ENCODE peak calls at places on chromosomes 16 and 17, in ten cellular contexts. One of them, this sample, is unnamed.

GRCh38 chr16:27244363-27244755 is 24.2 kb downstream of the NSMCE1 start:
- DNase-seq in suprapubic skin: no peak
- DNase-seq in transverse colon: no peak
- DNase-seq in left lung: no peak
- DNase-seq in GM23248: no peak
- DNase-seq in lung: no peak
- DNase-seq in aorta: no peak
- DNase-seq in fibroblast of lung: no peak
- DNase-seq in heart right ventricle: no peak
- DNase-seq in heart left ventricle: no peak
- DNase-seq in this sample: peak; percentile 62

GRCh38 chr16:84175351-84176081 is 11.3 kb downstream of the TAF1C start:
- DNase-seq in lung: peak; percentile 43
- DNase-seq in transverse colon: peak; percentile 58
- DNase-seq in left lung: no peak
- DNase-seq in heart right ventricle: no peak
- DNase-seq in GM23248: peak; percentile 67
- DNase-seq in heart left ventricle: peak; percentile 57
- DNase-seq in fibroblast of lung: peak; percentile 43
- DNase-seq in suprapubic skin: no peak
- DNase-seq in aorta: no peak
- DNase-seq in this sample: no peak

GRCh38 chr16:54936086-54936978 is 5.7 kb downstream of the IRX5 start:
- DNase-seq in GM23248: peak; percentile 77
- DNase-seq in aorta: no peak
- DNase-seq in lung: no peak
- DNase-seq in suprapubic skin: peak; percentile 82
- DNase-seq in heart left ventricle: peak; percentile 40
- DNase-seq in left lung: peak; percentile 77
- DNase-seq in heart right ventricle: peak; percentile 35
- DNase-seq in transverse colon: no peak
- DNase-seq in fibroblast of lung: peak; percentile 77
- DNase-seq in this sample: peak; percentile 70

GRCh38 chr16:30989469-30990047 is 4.6 kb downstream of the HSD3B7 start:
- DNase-seq in lung: no peak
- DNase-seq in GM23248: no peak
- DNase-seq in fibroblast of lung: no peak
- DNase-seq in suprapubic skin: no peak
- DNase-seq in heart right ventricle: no peak
- DNase-seq in transverse colon: no peak
- DNase-seq in heart left ventricle: no peak
- DNase-seq in aorta: no peak
- DNase-seq in left lung: no peak
- DNase-seq in this sample: no peak

GRCh38 chr16:68072038-68072695 is 13.0 kb upstream of the NFATC3 start:
- DNase-seq in heart left ventricle: no peak
- DNase-seq in left lung: no peak
- DNase-seq in transverse colon: peak; percentile 66
- DNase-seq in fibroblast of lung: no peak
- DNase-seq in suprapubic skin: no peak
- DNase-seq in heart right ventricle: no peak
- DNase-seq in GM23248: peak; percentile 84
- DNase-seq in lung: no peak
- DNase-seq in aorta: peak; percentile 48
- DNase-seq in this sample: no peak

GRCh38 chr16:66551362-66551761 is 1.0 kb upstream of the CKLF start:
- DNase-seq in lung: no peak
- DNase-seq in heart left ventricle: no peak
- DNase-seq in GM23248: peak; percentile 70
- DNase-seq in left lung: no peak
- DNase-seq in suprapubic skin: no peak
- DNase-seq in fibroblast of lung: peak; percentile 24
- DNase-seq in heart right ventricle: no peak
- DNase-seq in transverse colon: peak; percentile 60
- DNase-seq in aorta: no peak
- DNase-seq in this sample: no peak

GRCh38 chr17:22454070-22454999 is 762.0 kb downstream of the KCNJ18 start:
- DNase-seq in lung: peak; percentile 7
- DNase-seq in fibroblast of lung: no peak
- DNase-seq in aorta: no peak
- DNase-seq in left lung: peak; percentile 74
- DNase-seq in suprapubic skin: peak; percentile 77
- DNase-seq in heart left ventricle: no peak
- DNase-seq in transverse colon: no peak
- DNase-seq in heart right ventricle: no peak
- DNase-seq in GM23248: no peak
- DNase-seq in this sample: no peak

GRCh38 chr17:19295478-19296200 is 58.5 kb downstream of the EPN2 start:
- DNase-seq in transverse colon: no peak
- DNase-seq in GM23248: no peak
- DNase-seq in heart left ventricle: no peak
- DNase-seq in suprapubic skin: no peak
- DNase-seq in left lung: no peak
- DNase-seq in heart right ventricle: no peak
- DNase-seq in aorta: no peak
- DNase-seq in lung: no peak
- DNase-seq in fibroblast of lung: no peak
- DNase-seq in this sample: no peak

GRCh38 chr16:19173649-19174383 is 5.8 kb downstream of the SYT17 start:
- DNase-seq in lung: no peak
- DNase-seq in heart right ventricle: no peak
- DNase-seq in left lung: no peak
- DNase-seq in fibroblast of lung: no peak
- DNase-seq in aorta: no peak
- DNase-seq in GM23248: no peak
- DNase-seq in transverse colon: no peak
- DNase-seq in heart left ventricle: no peak
- DNase-seq in suprapubic skin: no peak
- DNase-seq in this sample: no peak

DNA sequence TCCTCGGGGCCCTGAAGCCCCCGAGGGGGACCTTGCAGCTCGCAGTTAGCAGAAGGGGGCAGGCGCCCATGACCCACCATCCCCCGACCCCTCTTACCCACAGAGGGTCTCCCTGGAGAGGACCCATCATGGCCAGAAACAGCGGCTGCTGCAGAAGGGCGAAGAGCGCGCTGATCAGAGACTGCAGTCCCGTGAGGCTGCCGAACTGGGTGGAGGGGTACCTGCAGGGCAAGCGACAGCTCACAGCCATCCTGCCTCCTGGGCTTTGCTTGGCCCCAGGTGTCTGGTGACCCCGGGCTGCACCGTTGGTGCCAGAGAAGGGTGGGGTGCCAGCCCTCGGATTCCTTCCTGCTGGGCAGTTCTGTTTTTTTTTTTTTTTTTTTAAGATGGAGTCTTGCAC is 13.9 kb upstream of the PITPNA start:
- DNase-seq in GM23248: no peak
- DNase-seq in heart left ventricle: no peak
- DNase-seq in aorta: no peak
- DNase-seq in lung: no peak
- DNase-seq in heart right ventricle: no peak
- DNase-seq in left lung: peak; percentile 83
- DNase-seq in transverse colon: no peak
- DNase-seq in suprapubic skin: no peak
- DNase-seq in fibroblast of lung: no peak
- DNase-seq in this sample: no peak
- H3K27ac ChIP-seq in GM23248: peak overlapping the region; percentile 81
- H3K27ac ChIP-seq in heart left ventricle: peak overlapping the region; percentile 85
- H3K27ac ChIP-seq in aorta: peak overlapping the region; percentile 14
- H3K27ac ChIP-seq in lung: peak overlapping the region; percentile 58
- H3K27ac ChIP-seq in heart right ventricle: no peak overlapping the region
- H3K27ac ChIP-seq in left lung: peak overlapping the region; percentile 98
- H3K27ac ChIP-seq in transverse colon: peak overlapping the region; percentile 82
- H3K27ac ChIP-seq in suprapubic skin: peak overlapping the region; percentile 87
- H3K27ac ChIP-seq in fibroblast of lung: no peak overlapping the region
- H3K27ac ChIP-seq in this sample: no peak overlapping the region

GRCh38 chr17:78885956-78886355 is 17.0 kb downstream of the CEP295NL start:
- DNase-seq in suprapubic skin: no peak
- DNase-seq in heart right ventricle: no peak
- DNase-seq in GM23248: no peak
- DNase-seq in lung: no peak
- DNase-seq in fibroblast of lung: no peak
- DNase-seq in aorta: no peak
- DNase-seq in transverse colon: peak; percentile 59
- DNase-seq in heart left ventricle: no peak
- DNase-seq in left lung: peak; percentile 38
- DNase-seq in this sample: no peak

GRCh38 chr17:78883090-78883532 is 19.9 kb downstream of the CEP295NL start:
- DNase-seq in transverse colon: peak; percentile 63
- DNase-seq in lung: peak; percentile 81
- DNase-seq in GM23248: peak; percentile 95
- DNase-seq in left lung: peak; percentile 93
- DNase-seq in aorta: peak; percentile 91
- DNase-seq in suprapubic skin: peak; percentile 93
- DNase-seq in fibroblast of lung: peak; percentile 81
- DNase-seq in heart right ventricle: peak; percentile 73
- DNase-seq in heart left ventricle: peak; percentile 87
- DNase-seq in this sample: peak; percentile 94

GRCh38 chr17:78884876-78885667 is 17.9 kb downstream of the CEP295NL start:
- DNase-seq in lung: no peak
- DNase-seq in GM23248: no peak
- DNase-seq in heart right ventricle: no peak
- DNase-seq in left lung: peak; percentile 68
- DNase-seq in heart left ventricle: no peak
- DNase-seq in aorta: no peak
- DNase-seq in fibroblast of lung: no peak
- DNase-seq in transverse colon: no peak
- DNase-seq in suprapubic skin: no peak
- DNase-seq in this sample: no peak

GRCh38 chr17:78883533-78884131 is 19.4 kb downstream of the CEP295NL start:
- DNase-seq in heart right ventricle: peak; percentile 77
- DNase-seq in fibroblast of lung: peak; percentile 95
- DNase-seq in heart left ventricle: peak; percentile 89
- DNase-seq in left lung: peak; percentile 90
- DNase-seq in lung: peak; percentile 63
- DNase-seq in transverse colon: peak; percentile 58
- DNase-seq in GM23248: peak; percentile 96
- DNase-seq in aorta: peak; percentile 90
- DNase-seq in suprapubic skin: peak; percentile 92
- DNase-seq in this sample: peak; percentile 95

GRCh38 chr17:78884148-78884870 is 18.7 kb downstream of the CEP295NL start:
- DNase-seq in GM23248: peak; percentile 55
- DNase-seq in transverse colon: no peak
- DNase-seq in fibroblast of lung: no peak
- DNase-seq in left lung: peak; percentile 77
- DNase-seq in heart right ventricle: no peak
- DNase-seq in aorta: no peak
- DNase-seq in heart left ventricle: peak; percentile 66
- DNase-seq in lung: no peak
- DNase-seq in suprapubic skin: no peak
- DNase-seq in this sample: peak; percentile 82
- H3K4me1 ChIP-seq in GM23248: peaks cover 40% of the 10 kb centered on the region
- H3K4me1 ChIP-seq in transverse colon: peaks cover 31% of the 10 kb centered on the region
- H3K4me1 ChIP-seq in fibroblast of lung: peaks cover 51% of the 10 kb centered on the region
- H3K4me1 ChIP-seq in left lung: peaks cover 97% of the 10 kb centered on the region
- H3K4me1 ChIP-seq in heart right ventricle: peaks cover 83% of the 10 kb centered on the region
- H3K4me1 ChIP-seq in aorta: no peaks in the 10 kb centered on the region
- H3K4me1 ChIP-seq in heart left ventricle: peaks cover 76% of the 10 kb centered on the region
- H3K4me1 ChIP-seq in lung: peaks cover 9% of the 10 kb centered on the region
- H3K4me1 ChIP-seq in suprapubic skin: peaks cover 68% of the 10 kb centered on the region
- H3K4me1 ChIP-seq in this sample: peaks cover 24% of the 10 kb centered on the region

DNA sequence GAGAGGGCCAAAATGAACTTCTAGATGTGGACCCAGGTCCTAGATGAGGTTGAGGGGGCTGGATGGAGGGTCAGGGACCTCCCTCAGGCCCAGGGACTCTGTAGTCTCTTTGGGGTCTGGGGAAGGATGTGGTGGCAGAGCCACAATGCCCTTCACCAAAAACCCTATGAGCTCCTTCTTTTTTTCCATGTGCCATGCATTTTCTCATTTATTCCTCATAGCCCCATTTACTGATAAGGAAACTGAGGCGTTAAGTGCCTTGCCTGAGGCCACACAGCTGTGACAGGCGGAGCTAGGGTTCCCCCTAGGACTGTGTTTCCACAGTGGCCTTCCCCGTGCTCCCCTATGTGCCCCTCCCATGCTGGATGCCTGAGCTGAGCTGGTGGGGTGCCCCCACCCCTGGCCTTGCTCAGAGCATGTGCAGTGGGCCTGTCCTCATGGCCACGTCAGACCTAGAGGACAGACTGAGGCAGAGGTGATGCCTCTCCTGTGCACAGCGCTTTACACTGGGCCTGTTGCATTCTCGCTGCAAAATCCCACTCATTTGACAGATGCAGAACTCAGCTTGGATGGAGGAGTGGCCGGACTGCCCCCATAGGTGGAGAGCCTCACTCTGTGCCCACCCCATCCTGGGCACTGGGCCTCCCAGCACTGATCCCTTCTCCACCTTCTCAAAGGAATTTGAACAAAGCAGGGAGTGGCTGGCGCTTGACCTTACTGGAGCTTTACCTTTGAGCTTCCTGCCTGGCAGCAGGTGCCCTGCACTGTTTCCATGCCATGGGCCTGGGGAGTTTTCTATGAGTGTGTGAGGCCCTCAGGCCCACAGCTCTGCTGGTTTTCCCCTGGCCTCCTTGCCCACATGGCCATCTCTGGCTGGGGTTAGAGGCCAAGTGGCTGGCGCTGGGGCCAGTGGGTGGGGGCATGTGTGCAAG is 2.5 kb downstream of the MAP2K3 start:
- DNase-seq in fibroblast of lung: no peak
- DNase-seq in left lung: peak; percentile 80
- DNase-seq in heart left ventricle: no peak
- DNase-seq in lung: peak; percentile 75
- DNase-seq in aorta: no peak
- DNase-seq in suprapubic skin: no peak
- DNase-seq in heart right ventricle: no peak
- DNase-seq in GM23248: no peak
- DNase-seq in transverse colon: peak; percentile 81
- DNase-seq in this sample: peak; percentile 80
- H3K4me3 ChIP-seq in fibroblast of lung: peak overlapping the region; percentile 35
- H3K4me3 ChIP-seq in left lung: peak overlapping the region; percentile 99
- H3K4me3 ChIP-seq in heart left ventricle: peak overlapping the region; percentile 94
- H3K4me3 ChIP-seq in lung: no peak overlapping the region
- H3K4me3 ChIP-seq in aorta: peak overlapping the region; percentile 16
- H3K4me3 ChIP-seq in suprapubic skin: peak overlapping the region; percentile 94
- H3K4me3 ChIP-seq in heart right ventricle: peak overlapping the region; percentile 98
- H3K4me3 ChIP-seq in GM23248: peak overlapping the region; percentile 88
- H3K4me3 ChIP-seq in transverse colon: peak overlapping the region; percentile 97
- H3K4me3 ChIP-seq in this sample: peak overlapping the region; percentile 94

DNA sequence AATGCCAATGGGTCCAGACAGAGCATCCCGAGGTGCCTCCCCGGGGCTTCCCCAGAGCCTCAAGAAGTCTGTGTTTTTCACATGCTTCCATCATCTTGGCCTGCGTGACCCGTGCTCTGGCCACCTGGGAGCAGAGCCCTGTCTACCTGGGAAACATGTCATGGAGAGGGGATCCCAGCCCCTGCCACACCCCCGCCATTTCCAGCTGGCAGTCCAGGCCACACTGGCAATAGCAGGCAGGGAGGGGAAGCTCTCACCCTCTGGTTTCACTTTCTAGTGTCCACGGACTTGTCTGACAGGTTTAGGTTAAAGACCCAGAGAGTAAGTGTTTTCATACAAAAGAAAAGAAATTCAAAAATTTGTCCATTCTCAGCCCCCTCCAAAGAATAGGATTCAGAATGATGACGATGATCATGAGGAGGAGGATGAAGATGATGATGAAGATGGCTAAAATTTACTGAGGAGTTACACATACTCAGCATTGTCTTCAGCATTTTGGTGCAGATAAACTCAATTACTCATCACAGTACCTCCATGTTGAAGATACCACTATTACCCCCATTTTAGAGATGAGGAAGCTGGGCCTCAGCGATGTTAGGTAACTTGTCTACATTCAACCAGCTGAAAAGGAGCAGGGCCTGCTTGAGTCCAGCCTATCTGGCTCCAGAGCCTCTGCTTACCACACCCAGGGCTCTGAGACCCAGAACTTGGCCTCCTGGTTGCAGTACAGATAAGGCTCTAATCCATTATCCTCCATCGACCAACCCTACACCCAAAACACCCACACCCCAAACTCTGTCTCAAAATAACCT is 9.2 kb downstream of the SMIM5 start:
- DNase-seq in transverse colon: peak; percentile 70
- DNase-seq in heart left ventricle: no peak
- DNase-seq in fibroblast of lung: no peak
- DNase-seq in GM23248: no peak
- DNase-seq in lung: no peak
- DNase-seq in heart right ventricle: no peak
- DNase-seq in left lung: no peak
- DNase-seq in suprapubic skin: no peak
- DNase-seq in aorta: no peak
- DNase-seq in this sample: peak; percentile 79
- H3K27ac ChIP-seq in transverse colon: peak overlapping the region; percentile 64
- H3K27ac ChIP-seq in heart left ventricle: peak overlapping the region; percentile 76
- H3K27ac ChIP-seq in fibroblast of lung: no peak overlapping the region
- H3K27ac ChIP-seq in GM23248: no peak overlapping the region
- H3K27ac ChIP-seq in lung: peak overlapping the region; percentile 85
- H3K27ac ChIP-seq in heart right ventricle: peak overlapping the region; percentile 65
- H3K27ac ChIP-seq in left lung: peak overlapping the region; percentile 45
- H3K27ac ChIP-seq in suprapubic skin: peak overlapping the region; percentile 58
- H3K27ac ChIP-seq in aorta: no peak overlapping the region
- H3K27ac ChIP-seq in this sample: peak overlapping the region; percentile 82